ENCODE peak calls at places on chromosome 16, in eight cellular contexts. E is posterior cingulate gyrus; V is C1 segment of cervical spinal cord; B is stromal cell of bone marrow; G is CD4-positive, alpha-beta T cell; D is stimulated activated CD4-positive, alpha-beta T cell treated with anti-CD3 and anti-CD28 coated beads, Interleukin-2, amount 100 ng/mL, for 24 hours; P is activated naive CD8-positive, alpha-beta T cell treated with anti-CD3 and anti-CD28 coated beads, Interleukin-2, amount 50 U/mL, for 24 hours; T is LHCN-M2. K is an unnamed sample.

GRCh38 chr16:10088380-10088793 is 93.8 kb downstream of the GRIN2A start:
- DNase-seq in E (no peak), V (no peak), B (peak), G (no peak), D (no peak), P (no peak), T (no peak), K (no peak)

GRCh38 chr16:89038221-89038721 is 55.4 kb upstream of the ACSF3 start:
- DNase-seq in E (no peak), V (no peak), B (no peak), G (no peak), D (no peak), P (no peak), T (no peak), K (no peak)

GRCh38 chr16:52283581-52284375 is 263.2 kb downstream of the TOX3 start:
- DNase-seq in E (no peak), V (no peak), B (no peak), G (no peak), D (no peak), P (no peak), T (no peak), K (no peak)

GRCh38 chr16:50408001-50408400 is 39.2 kb upstream of the BRD7 start:
- DNase-seq in E (no peak), V (no peak), B (no peak), G (no peak), D (no peak), P (no peak), T (no peak), K (no peak)

GRCh38 chr16:14013571-14014283 is 57.4 kb upstream of the MRTFB start:
- DNase-seq in E (no peak), V (no peak), B (peak), G (no peak), D (no peak), P (no peak), T (peak), K (no peak)

GRCh38 chr16:81830845-81831600 is 51.9 kb downstream of the PLCG2 start:
- DNase-seq in E (no peak), V (no peak), B (no peak), G (no peak), D (no peak), P (no peak), T (no peak), K (no peak)

GRCh38 chr16:9090101-9090959 is 1.1 kb upstream of the HAPSTR1 start:
- DNase-seq in E (peak), V (peak), B (no peak), G (peak), D (peak), P (peak), T (no peak), K (peak)

GRCh38 chr16:21116148-21116693 is 34.4 kb downstream of the DNAH3 start:
- DNase-seq in E (no peak), V (no peak), B (no peak), G (no peak), D (peak), P (peak), T (no peak), K (no peak)

GRCh38 chr16:84105948-84106740 is 10.6 kb downstream of the MBTPS1 start:
- DNase-seq in E (no peak), V (no peak), B (no peak), G (no peak), D (no peak), P (no peak), T (no peak), K (no peak)

GRCh38 chr16:78122774-78123315 is 23.4 kb downstream of the WWOX start:
- DNase-seq in E (peak), V (peak), B (peak), G (no peak), D (no peak), P (no peak), T (peak), K (no peak)

GRCh38 chr16:78816499-78817441 is 717.3 kb downstream of the WWOX start:
- DNase-seq in E (no peak), V (no peak), B (peak), G (no peak), D (no peak), P (no peak), T (no peak), K (no peak)

GRCh38 chr16:66070140-66070887 is 296.2 kb upstream of the CDH5 start:
- DNase-seq in E (peak), V (peak), B (peak), G (no peak), D (no peak), P (no peak), T (no peak), K (no peak)

GRCh38 chr16:48531011-48531962 is 78.7 kb downstream of the N4BP1 start:
- DNase-seq in E (no peak), V (no peak), B (peak), G (no peak), D (no peak), P (no peak), T (peak), K (no peak)